ENCODE peak calls at places on chromosomes 16 and 17, in nine cellular contexts. One of them, this sample, is unnamed. For H3K27me3 and H3K36me3, the result is how much of the 10 kb centered on the place peaks cover.

GRCh38 chr16:27813591-27813990 is 249.9 kb downstream of the GSG1L start:
- DNase-seq in CD8-positive, alpha-beta memory T cell: no peak
- DNase-seq in fibroblast of lung: no peak
- DNase-seq in cardiac muscle cell: no peak
- DNase-seq in mesenchymal stem cell: no peak
- DNase-seq in prostate gland: no peak
- DNase-seq in neural progenitor cell: no peak
- DNase-seq in esophagus muscularis mucosa: no peak
- DNase-seq in heart right ventricle: no peak
- DNase-seq in this sample: no peak

GRCh38 chr17:29295420-29295819 is 1.5 kb upstream of the NUFIP2 start:
- DNase-seq in CD8-positive, alpha-beta memory T cell: no peak
- DNase-seq in fibroblast of lung: no peak
- DNase-seq in cardiac muscle cell: no peak
- DNase-seq in mesenchymal stem cell: no peak
- DNase-seq in prostate gland: no peak
- DNase-seq in neural progenitor cell: no peak
- DNase-seq in esophagus muscularis mucosa: no peak
- DNase-seq in heart right ventricle: no peak
- DNase-seq in this sample: no peak

GRCh38 chr17:79811036-79811887 is 14.4 kb upstream of the CBX8 start:
- DNase-seq in CD8-positive, alpha-beta memory T cell: peak
- DNase-seq in fibroblast of lung: no peak
- DNase-seq in cardiac muscle cell: no peak
- DNase-seq in mesenchymal stem cell: no peak
- DNase-seq in prostate gland: no peak
- DNase-seq in neural progenitor cell: peak
- DNase-seq in esophagus muscularis mucosa: no peak
- DNase-seq in heart right ventricle: no peak
- DNase-seq in this sample: peak

GRCh38 chr17:60442271-60443201 is 20.2 kb downstream of the CHCT1 start:
- DNase-seq in CD8-positive, alpha-beta memory T cell: no peak
- DNase-seq in fibroblast of lung: peak
- DNase-seq in cardiac muscle cell: peak
- DNase-seq in mesenchymal stem cell: peak
- DNase-seq in prostate gland: no peak
- DNase-seq in neural progenitor cell: no peak
- DNase-seq in esophagus muscularis mucosa: no peak
- DNase-seq in heart right ventricle: no peak
- DNase-seq in this sample: no peak

GRCh38 chr17:28685366-28685765 is 23.4 kb downstream of the SUPT6H start:
- DNase-seq in CD8-positive, alpha-beta memory T cell: no peak
- DNase-seq in fibroblast of lung: no peak
- DNase-seq in cardiac muscle cell: no peak
- DNase-seq in mesenchymal stem cell: no peak
- DNase-seq in prostate gland: no peak
- DNase-seq in neural progenitor cell: no peak
- DNase-seq in esophagus muscularis mucosa: no peak
- DNase-seq in heart right ventricle: no peak
- DNase-seq in this sample: no peak

GRCh38 chr16:13909872-13910303 is 10.1 kb upstream of the ERCC4 start:
- DNase-seq in CD8-positive, alpha-beta memory T cell: no peak
- DNase-seq in fibroblast of lung: peak
- DNase-seq in cardiac muscle cell: peak
- DNase-seq in mesenchymal stem cell: no peak
- DNase-seq in prostate gland: peak
- DNase-seq in neural progenitor cell: no peak
- DNase-seq in esophagus muscularis mucosa: no peak
- DNase-seq in heart right ventricle: peak
- DNase-seq in this sample: no peak

GRCh38 chr16:79181419-79181818 is 419.1 kb downstream of the MAF start:
- DNase-seq in CD8-positive, alpha-beta memory T cell: no peak
- DNase-seq in fibroblast of lung: no peak
- DNase-seq in cardiac muscle cell: peak
- DNase-seq in mesenchymal stem cell: peak
- DNase-seq in prostate gland: no peak
- DNase-seq in neural progenitor cell: no peak
- DNase-seq in esophagus muscularis mucosa: no peak
- DNase-seq in heart right ventricle: no peak
- DNase-seq in this sample: no peak

GRCh38 chr16:69017036-69017783 is 88.2 kb upstream of the HAS3 start:
- DNase-seq in CD8-positive, alpha-beta memory T cell: no peak
- DNase-seq in fibroblast of lung: peak
- DNase-seq in cardiac muscle cell: peak
- DNase-seq in mesenchymal stem cell: peak
- DNase-seq in prostate gland: no peak
- DNase-seq in neural progenitor cell: no peak
- DNase-seq in esophagus muscularis mucosa: peak
- DNase-seq in heart right ventricle: no peak
- DNase-seq in this sample: no peak

GRCh38 chr16:85273293-85273692 is 161.0 kb upstream of the CIBAR2 start:
- DNase-seq in CD8-positive, alpha-beta memory T cell: no peak
- DNase-seq in fibroblast of lung: no peak
- DNase-seq in cardiac muscle cell: no peak
- DNase-seq in mesenchymal stem cell: no peak
- DNase-seq in prostate gland: no peak
- DNase-seq in neural progenitor cell: no peak
- DNase-seq in esophagus muscularis mucosa: no peak
- DNase-seq in heart right ventricle: no peak
- DNase-seq in this sample: no peak

GRCh38 chr16:78184554-78185183 is 85.2 kb downstream of the WWOX start:
- DNase-seq in CD8-positive, alpha-beta memory T cell: no peak
- DNase-seq in fibroblast of lung: peak
- DNase-seq in cardiac muscle cell: no peak
- DNase-seq in mesenchymal stem cell: peak
- DNase-seq in prostate gland: peak
- DNase-seq in neural progenitor cell: no peak
- DNase-seq in esophagus muscularis mucosa: no peak
- DNase-seq in heart right ventricle: no peak
- DNase-seq in this sample: no peak

GRCh38 chr17:80950466-80951120 is 41.0 kb upstream of the CHMP6 start:
- DNase-seq in CD8-positive, alpha-beta memory T cell: no peak
- DNase-seq in fibroblast of lung: no peak
- DNase-seq in cardiac muscle cell: no peak
- DNase-seq in mesenchymal stem cell: no peak
- DNase-seq in prostate gland: no peak
- DNase-seq in neural progenitor cell: no peak
- DNase-seq in esophagus muscularis mucosa: no peak
- DNase-seq in heart right ventricle: no peak
- DNase-seq in this sample: no peak

DNA sequence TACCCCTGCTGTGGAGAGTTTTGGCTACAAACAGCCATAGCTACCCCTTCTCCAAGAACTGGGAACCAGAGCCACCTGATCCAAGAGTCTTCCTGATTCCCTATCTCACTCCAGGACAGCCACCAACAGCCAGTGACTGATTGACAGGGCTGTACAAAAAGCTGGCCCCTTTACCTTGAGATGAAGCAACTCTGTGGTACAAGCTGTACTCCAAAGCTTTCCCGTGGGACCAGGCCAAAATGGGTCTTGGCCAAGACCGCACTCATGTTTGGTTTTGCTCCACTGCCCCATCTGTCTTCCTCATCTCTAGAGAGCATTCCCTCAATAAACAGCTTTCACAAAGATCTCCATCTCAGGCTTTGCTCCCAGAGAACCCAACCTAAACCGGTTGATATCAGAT is 43.6 kb downstream of the RNF157 start:
- DNase-seq in CD8-positive, alpha-beta memory T cell: no peak
- DNase-seq in fibroblast of lung: no peak
- DNase-seq in cardiac muscle cell: peak
- DNase-seq in mesenchymal stem cell: no peak
- DNase-seq in prostate gland: peak
- DNase-seq in neural progenitor cell: no peak
- DNase-seq in esophagus muscularis mucosa: peak
- DNase-seq in heart right ventricle: peak
- DNase-seq in this sample: no peak
- H3K4me3 ChIP-seq in CD8-positive, alpha-beta memory T cell: no peak
- H3K4me3 ChIP-seq in fibroblast of lung: no peak
- H3K4me3 ChIP-seq in cardiac muscle cell: no peak
- H3K4me3 ChIP-seq in mesenchymal stem cell: no peak
- H3K4me3 ChIP-seq in prostate gland: no peak
- H3K4me3 ChIP-seq in neural progenitor cell: no peak
- H3K4me3 ChIP-seq in esophagus muscularis mucosa: no peak
- H3K4me3 ChIP-seq in heart right ventricle: no peak
- H3K4me3 ChIP-seq in this sample: no peak

GRCh38 chr17:6241996-6242395 is 171.8 kb downstream of the WSCD1 start:
- DNase-seq in CD8-positive, alpha-beta memory T cell: no peak
- DNase-seq in fibroblast of lung: no peak
- DNase-seq in cardiac muscle cell: no peak
- DNase-seq in mesenchymal stem cell: no peak
- DNase-seq in prostate gland: no peak
- DNase-seq in neural progenitor cell: no peak
- DNase-seq in esophagus muscularis mucosa: peak
- DNase-seq in heart right ventricle: no peak
- DNase-seq in this sample: no peak
- H3K27me3 ChIP-seq in CD8-positive, alpha-beta memory T cell: under half
- H3K27me3 ChIP-seq in fibroblast of lung: under half
- H3K27me3 ChIP-seq in cardiac muscle cell: under half
- H3K27me3 ChIP-seq in mesenchymal stem cell: half or more
- H3K27me3 ChIP-seq in prostate gland: under half
- H3K27me3 ChIP-seq in neural progenitor cell: under half
- H3K27me3 ChIP-seq in esophagus muscularis mucosa: under half
- H3K27me3 ChIP-seq in heart right ventricle: under half
- H3K27me3 ChIP-seq in this sample: under half

GRCh38 chr17:6213859-6214258 is 143.7 kb downstream of the WSCD1 start:
- DNase-seq in CD8-positive, alpha-beta memory T cell: no peak
- DNase-seq in fibroblast of lung: no peak
- DNase-seq in cardiac muscle cell: no peak
- DNase-seq in mesenchymal stem cell: no peak
- DNase-seq in prostate gland: no peak
- DNase-seq in neural progenitor cell: no peak
- DNase-seq in esophagus muscularis mucosa: no peak
- DNase-seq in heart right ventricle: no peak
- DNase-seq in this sample: no peak
- H3K36me3 ChIP-seq in CD8-positive, alpha-beta memory T cell: under half
- H3K36me3 ChIP-seq in fibroblast of lung: under half
- H3K36me3 ChIP-seq in cardiac muscle cell: under half
- H3K36me3 ChIP-seq in mesenchymal stem cell: under half
- H3K36me3 ChIP-seq in prostate gland: under half
- H3K36me3 ChIP-seq in neural progenitor cell: under half
- H3K36me3 ChIP-seq in esophagus muscularis mucosa: under half
- H3K36me3 ChIP-seq in heart right ventricle: under half
- H3K36me3 ChIP-seq in this sample: under half

GRCh38 chr17:31623990-31624389 is 232.5 kb downstream of the RAB11FIP4 start:
- DNase-seq in CD8-positive, alpha-beta memory T cell: no peak
- DNase-seq in fibroblast of lung: no peak
- DNase-seq in cardiac muscle cell: no peak
- DNase-seq in mesenchymal stem cell: no peak
- DNase-seq in prostate gland: no peak
- DNase-seq in neural progenitor cell: no peak
- DNase-seq in esophagus muscularis mucosa: no peak
- DNase-seq in heart right ventricle: no peak
- DNase-seq in this sample: no peak
- H3K4me3 ChIP-seq in CD8-positive, alpha-beta memory T cell: no peak
- H3K4me3 ChIP-seq in fibroblast of lung: no peak
- H3K4me3 ChIP-seq in cardiac muscle cell: no peak
- H3K4me3 ChIP-seq in mesenchymal stem cell: no peak
- H3K4me3 ChIP-seq in prostate gland: no peak
- H3K4me3 ChIP-seq in neural progenitor cell: no peak
- H3K4me3 ChIP-seq in esophagus muscularis mucosa: no peak
- H3K4me3 ChIP-seq in heart right ventricle: no peak
- H3K4me3 ChIP-seq in this sample: no peak

GRCh38 chr17:49955157-49955556 is 13.8 kb upstream of the DLX4 start:
- DNase-seq in CD8-positive, alpha-beta memory T cell: no peak
- DNase-seq in fibroblast of lung: no peak
- DNase-seq in cardiac muscle cell: no peak
- DNase-seq in mesenchymal stem cell: no peak
- DNase-seq in prostate gland: no peak
- DNase-seq in neural progenitor cell: no peak
- DNase-seq in esophagus muscularis mucosa: no peak
- DNase-seq in heart right ventricle: no peak
- DNase-seq in this sample: no peak
- H3K27me3 ChIP-seq in CD8-positive, alpha-beta memory T cell: under half
- H3K27me3 ChIP-seq in fibroblast of lung: under half
- H3K27me3 ChIP-seq in cardiac muscle cell: under half
- H3K27me3 ChIP-seq in mesenchymal stem cell: under half
- H3K27me3 ChIP-seq in prostate gland: under half
- H3K27me3 ChIP-seq in neural progenitor cell: half or more
- H3K27me3 ChIP-seq in esophagus muscularis mucosa: under half
- H3K27me3 ChIP-seq in heart right ventricle: half or more
- H3K27me3 ChIP-seq in this sample: under half

GRCh38 chr17:82923366-82924113 is 83.7 kb upstream of the ZNF750 start:
- DNase-seq in CD8-positive, alpha-beta memory T cell: no peak
- DNase-seq in fibroblast of lung: no peak
- DNase-seq in cardiac muscle cell: no peak
- DNase-seq in mesenchymal stem cell: no peak
- DNase-seq in prostate gland: no peak
- DNase-seq in neural progenitor cell: no peak
- DNase-seq in esophagus muscularis mucosa: no peak
- DNase-seq in heart right ventricle: no peak
- DNase-seq in this sample: no peak
- H3K36me3 ChIP-seq in CD8-positive, alpha-beta memory T cell: under half
- H3K36me3 ChIP-seq in fibroblast of lung: under half
- H3K36me3 ChIP-seq in cardiac muscle cell: under half
- H3K36me3 ChIP-seq in mesenchymal stem cell: half or more
- H3K36me3 ChIP-seq in prostate gland: under half
- H3K36me3 ChIP-seq in neural progenitor cell: under half
- H3K36me3 ChIP-seq in esophagus muscularis mucosa: half or more
- H3K36me3 ChIP-seq in heart right ventricle: under half
- H3K36me3 ChIP-seq in this sample: under half

GRCh38 chr16:30777591-30778297 is 9.3 kb downstream of the ZNF629 start:
- DNase-seq in CD8-positive, alpha-beta memory T cell: no peak
- DNase-seq in fibroblast of lung: no peak
- DNase-seq in cardiac muscle cell: no peak
- DNase-seq in mesenchymal stem cell: no peak
- DNase-seq in prostate gland: no peak
- DNase-seq in neural progenitor cell: no peak
- DNase-seq in esophagus muscularis mucosa: no peak
- DNase-seq in heart right ventricle: no peak
- DNase-seq in this sample: no peak

GRCh38 chr16:30773826-30774225 is 11.7 kb downstream of the RNF40 start:
- DNase-seq in CD8-positive, alpha-beta memory T cell: no peak
- DNase-seq in fibroblast of lung: no peak
- DNase-seq in cardiac muscle cell: no peak
- DNase-seq in mesenchymal stem cell: no peak
- DNase-seq in prostate gland: no peak
- DNase-seq in neural progenitor cell: no peak
- DNase-seq in esophagus muscularis mucosa: no peak
- DNase-seq in heart right ventricle: no peak
- DNase-seq in this sample: no peak

GRCh38 chr16:30775381-30776099 is 11.5 kb downstream of the ZNF629 start:
- DNase-seq in CD8-positive, alpha-beta memory T cell: peak
- DNase-seq in fibroblast of lung: peak
- DNase-seq in cardiac muscle cell: peak
- DNase-seq in mesenchymal stem cell: peak
- DNase-seq in prostate gland: peak
- DNase-seq in neural progenitor cell: peak
- DNase-seq in esophagus muscularis mucosa: no peak
- DNase-seq in heart right ventricle: peak
- DNase-seq in this sample: peak

GRCh38 chr16:30774367-30775130 is 12.4 kb downstream of the RNF40 start:
- DNase-seq in CD8-positive, alpha-beta memory T cell: no peak
- DNase-seq in fibroblast of lung: no peak
- DNase-seq in cardiac muscle cell: no peak
- DNase-seq in mesenchymal stem cell: no peak
- DNase-seq in prostate gland: no peak
- DNase-seq in neural progenitor cell: peak
- DNase-seq in esophagus muscularis mucosa: no peak
- DNase-seq in heart right ventricle: no peak
- DNase-seq in this sample: no peak

GRCh38 chr16:30775131-30775380 is 11.9 kb downstream of the ZNF629 start:
- DNase-seq in CD8-positive, alpha-beta memory T cell: no peak
- DNase-seq in fibroblast of lung: no peak
- DNase-seq in cardiac muscle cell: no peak
- DNase-seq in mesenchymal stem cell: no peak
- DNase-seq in prostate gland: no peak
- DNase-seq in neural progenitor cell: no peak
- DNase-seq in esophagus muscularis mucosa: no peak
- DNase-seq in heart right ventricle: no peak
- DNase-seq in this sample: no peak
- H3K4me3 ChIP-seq in CD8-positive, alpha-beta memory T cell: peak
- H3K4me3 ChIP-seq in fibroblast of lung: peak
- H3K4me3 ChIP-seq in cardiac muscle cell: peak
- H3K4me3 ChIP-seq in mesenchymal stem cell: peak
- H3K4me3 ChIP-seq in prostate gland: peak
- H3K4me3 ChIP-seq in neural progenitor cell: peak
- H3K4me3 ChIP-seq in esophagus muscularis mucosa: peak
- H3K4me3 ChIP-seq in heart right ventricle: peak
- H3K4me3 ChIP-seq in this sample: peak

This sample was measured in H7.